ENCODE peak calls at places on chromosomes 1 and 21, in four cellular contexts. D is natural killer cell, P is AG10803, E is Calu3. W is an unnamed sample.

GRCh38 chr1:33424205-33424604 is 6.7 kb downstream of the PHC2 start:
- DNase-seq in D (no peak), E (no peak), P (peak), W (peak)

GRCh38 chr1:53862507-53862906 is 24.4 kb upstream of the NDC1 start:
- DNase-seq in D (no peak), E (no peak), P (no peak), W (no peak)

GRCh38 chr1:236185687-236186086 is 43.3 kb downstream of the GPR137B start:
- DNase-seq in P (no peak), E (no peak), D (no peak), W (no peak)

GRCh38 chr1:1929639-1930545 is 10.8 kb upstream of the TMEM52 start:
- DNase-seq in D (no peak), P (no peak), E (no peak), W (no peak)

GRCh38 chr1:111476761-111477309 is 3.1 kb downstream of the C1orf162 start:
- DNase-seq in P (no peak), E (no peak), D (no peak), W (no peak)

GRCh38 chr1:19731311-19731821 is 66.7 kb downstream of the HTR6 start:
- DNase-seq in D (no peak), E (no peak), P (no peak), W (no peak)

GRCh38 chr1:11337536-11338350 is 64.7 kb downstream of the UBIAD1 start:
- DNase-seq in P (no peak), E (peak), D (peak), W (peak)

GRCh38 chr1:201108614-201109013 is 3.6 kb downstream of the CACNA1S start:
- DNase-seq in P (no peak), D (no peak), E (no peak), W (no peak)

GRCh38 chr1:30684881-30685795 is 38.2 kb downstream of the MATN1 start:
- DNase-seq in E (peak), D (no peak), P (no peak), W (no peak)

GRCh38 chr1:61445269-61445825 is 279.6 kb downstream of the TM2D1 start:
- DNase-seq in P (no peak), E (no peak), D (no peak), W (no peak)

GRCh38 chr1:228172591-228173527 is 7.3 kb downstream of the IBA57 start:
- DNase-seq in P (no peak), E (no peak), D (no peak), W (no peak)

GRCh38 chr1:150881331-150882070 is 5.1 kb upstream of the ARNT start:
- DNase-seq in D (no peak), P (peak), E (no peak), W (peak)

GRCh38 chr1:47644216-47644581 is 206.4 kb downstream of the FOXD2 start:
- DNase-seq in P (peak), E (no peak), D (no peak), W (no peak)

GRCh38 chr1:180003026-180003695 is 48.6 kb downstream of the CEP350 start:
- DNase-seq in P (no peak), E (no peak), D (no peak), W (no peak)

GRCh38 chr1:197737916-197738315 is 37.4 kb downstream of the DENND1B start:
- DNase-seq in E (no peak), D (no peak), P (no peak), W (no peak)

GRCh38 chr1:223716302-223716862 is 4.0 kb downstream of the CAPN2 start:
- DNase-seq in P (peak), D (peak), E (no peak), W (peak)

GRCh38 chr1:21308847-21309652 is 18.8 kb upstream of the ECE1 start:
- DNase-seq in E (no peak), D (no peak), P (peak), W (peak)

GRCh38 chr1:154155282-154155681 is 409 bp upstream of the NUP210L start:
- DNase-seq in P (peak), E (no peak), D (no peak), W (peak)

GRCh38 chr1:186574951-186575747 is 105.1 kb downstream of the PTGS2 start:
- DNase-seq in P (peak), D (no peak), E (peak), W (peak)

GRCh38 chr1:24875976-24876609 is 54.0 kb downstream of the RUNX3 start:
- DNase-seq in P (no peak), D (no peak), E (no peak), W (no peak)

GRCh38 chr1:178371236-178371635 is 125.5 kb downstream of the CLEC20A start:
- DNase-seq in P (peak), E (no peak), D (no peak), W (peak)

GRCh38 chr21:28633803-28634572 is 358.7 kb downstream of the LTN1 start:
- DNase-seq in E (no peak), D (no peak), P (peak), W (peak)

GRCh38 chr1:174746024-174746808 is 253.5 kb upstream of the CACYBP start:
- DNase-seq in D (no peak), E (no peak), P (no peak), W (no peak)

GRCh38 chr1:51435902-51436301 is 83.2 kb downstream of the EPS15 start:
- DNase-seq in P (no peak), E (no peak), D (no peak), W (no peak)

GRCh38 chr1:230171337-230172015 is 104.4 kb downstream of the GALNT2 start:
- DNase-seq in E (no peak), D (no peak), P (peak), W (no peak)

GRCh38 chr1:157803851-157804250 is 16.1 kb downstream of the FCRL1 start:
- DNase-seq in E (no peak), P (no peak), D (no peak), W (no peak)

GRCh38 chr1:157798211-157798610 is 21.3 kb upstream of the FCRL2 start:
- DNase-seq in D (no peak), E (no peak), P (no peak), W (no peak)
- TF ChIP-seq CTCF in D (no peak), E (no peak), P (no peak), W (no peak)

GRCh38 chr21:30733026-30733425 is 14.0 kb downstream of the KRTAP21-2 start:
- DNase-seq in D (no peak), P (no peak), E (no peak), W (no peak)
- TF ChIP-seq CTCF in D (no peak), P (no peak), E (no peak), W (no peak)

DNA sequence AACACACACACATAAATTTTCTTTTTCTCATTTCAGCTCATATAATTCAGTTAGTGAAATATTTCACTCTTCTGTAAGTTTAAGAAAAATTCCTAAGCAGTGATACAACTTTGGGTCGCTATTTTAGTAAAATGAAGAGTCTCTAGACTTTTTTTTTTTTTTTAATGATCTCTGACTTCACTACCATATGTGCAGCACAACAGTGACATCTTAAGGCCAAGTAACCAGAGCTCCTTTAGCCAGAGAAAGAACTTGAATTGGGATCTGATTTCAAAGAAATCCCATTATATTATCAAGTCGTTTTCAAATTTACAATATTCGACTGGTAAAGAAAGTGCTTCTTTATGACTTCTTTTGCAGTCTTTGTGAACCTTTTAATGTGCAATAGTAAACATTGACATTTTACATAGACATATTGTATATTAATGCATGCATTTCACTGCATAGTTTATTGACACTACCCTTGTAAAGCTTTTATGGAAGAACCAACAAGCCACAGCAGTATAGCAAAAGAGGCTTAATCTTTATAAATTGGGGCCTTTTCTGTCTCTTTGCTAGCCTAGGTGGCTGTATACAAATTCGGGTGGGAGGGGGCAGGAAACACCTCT is 62.2 kb downstream of the LRRC40 start:
- DNase-seq in E (no peak), D (no peak), P (peak), W (peak)
- TF ChIP-seq CTCF in E (no peak), D (no peak), P (peak), W (peak)

GRCh38 chr1:89149229-89149628 is 23.3 kb upstream of the GBP2 start:
- DNase-seq in E (peak), P (peak), D (no peak), W (peak)
- TF ChIP-seq CTCF in E (no peak), P (peak), D (no peak), W (peak)

GRCh38 chr1:105793541-105794146 is 1262.8 kb upstream of the PRMT6 start:
- DNase-seq in E (peak), D (no peak), P (no peak), W (peak)
- TF ChIP-seq CTCF in E (no peak), D (no peak), P (peak), W (peak)

GRCh38 chr1:195804547-195804946 is 803.7 kb downstream of the KCNT2 start:
- DNase-seq in P (no peak), E (no peak), D (no peak), W (no peak)
- TF ChIP-seq CTCF in P (no peak), E (no peak), D (no peak), W (no peak)

GRCh38 chr1:204529371-204529895 is 13.2 kb downstream of the MDM4 start:
- DNase-seq in E (no peak), D (no peak), P (no peak), W (no peak)
- TF ChIP-seq CTCF in E (peak), D (no peak), P (no peak), W (no peak)

GRCh38 chr1:44785501-44786137 is 2.4 kb downstream of the BEST4 start:
- DNase-seq in D (no peak), P (no peak), E (no peak), W (no peak)
- TF ChIP-seq CTCF in D (no peak), P (no peak), E (no peak), W (no peak)

W was measured in fibroblast of villous mesenchyme.